ENCODE peak calls at places on chromosomes 16 and 17, in eight cellular contexts. One of them, this sample, is unnamed.

GRCh38 chr17:39736319-39737165 is 1.2 kb upstream of the GRB7 start:
- DNase-seq in DND-41: no peak
- DNase-seq in keratinocyte: no peak
- DNase-seq in IMR-90: no peak
- DNase-seq in HCT116: peak; percentile 47
- DNase-seq in SK-N-SH: no peak
- DNase-seq in mammary epithelial cell: peak; percentile 17
- DNase-seq in PC-3: peak; percentile 50
- DNase-seq in this sample: no peak

GRCh38 chr17:1759529-1759928 is 2.3 kb upstream of the SERPINF1 start:
- DNase-seq in DND-41: no peak
- DNase-seq in keratinocyte: no peak
- DNase-seq in IMR-90: no peak
- DNase-seq in HCT116: no peak
- DNase-seq in SK-N-SH: no peak
- DNase-seq in mammary epithelial cell: peak; percentile 73
- DNase-seq in PC-3: peak; percentile 53
- DNase-seq in this sample: no peak

GRCh38 chr16:24036038-24036543 is 200.3 kb downstream of the PRKCB start:
- DNase-seq in DND-41: no peak
- DNase-seq in keratinocyte: no peak
- DNase-seq in IMR-90: no peak
- DNase-seq in HCT116: no peak
- DNase-seq in SK-N-SH: no peak
- DNase-seq in mammary epithelial cell: no peak
- DNase-seq in PC-3: no peak
- DNase-seq in this sample: no peak

GRCh38 chr17:73420897-73421296 is 109.1 kb upstream of the CDC42EP4 start:
- DNase-seq in DND-41: no peak
- DNase-seq in keratinocyte: peak; percentile 93
- DNase-seq in IMR-90: peak; percentile 9
- DNase-seq in HCT116: peak; percentile 77
- DNase-seq in SK-N-SH: peak; percentile 68
- DNase-seq in mammary epithelial cell: peak; percentile 83
- DNase-seq in PC-3: peak; percentile 99
- DNase-seq in this sample: no peak

GRCh38 chr17:60193482-60193881 is 43.7 kb downstream of the CA4 start:
- DNase-seq in DND-41: no peak
- DNase-seq in keratinocyte: no peak
- DNase-seq in IMR-90: no peak
- DNase-seq in HCT116: no peak
- DNase-seq in SK-N-SH: no peak
- DNase-seq in mammary epithelial cell: no peak
- DNase-seq in PC-3: no peak
- DNase-seq in this sample: no peak

GRCh38 chr16:81353895-81354294 is 39.1 kb downstream of the GAN start:
- DNase-seq in DND-41: no peak
- DNase-seq in keratinocyte: no peak
- DNase-seq in IMR-90: no peak
- DNase-seq in HCT116: no peak
- DNase-seq in SK-N-SH: no peak
- DNase-seq in mammary epithelial cell: no peak
- DNase-seq in PC-3: no peak
- DNase-seq in this sample: no peak

GRCh38 chr16:10521681-10522274 is 58.6 kb downstream of the EMP2 start:
- DNase-seq in DND-41: peak; percentile 40
- DNase-seq in keratinocyte: no peak
- DNase-seq in IMR-90: peak; percentile 68
- DNase-seq in HCT116: peak; percentile 42
- DNase-seq in SK-N-SH: peak; percentile 75
- DNase-seq in mammary epithelial cell: peak; percentile 45
- DNase-seq in PC-3: peak; percentile 38
- DNase-seq in this sample: peak; percentile 45

GRCh38 chr16:27326738-27327585 is 13.2 kb downstream of the IL4R start:
- DNase-seq in DND-41: peak; percentile 77
- DNase-seq in keratinocyte: peak; percentile 44
- DNase-seq in IMR-90: peak; percentile 97
- DNase-seq in HCT116: peak; percentile 68
- DNase-seq in SK-N-SH: peak; percentile 40
- DNase-seq in mammary epithelial cell: peak; percentile 96
- DNase-seq in PC-3: peak; percentile 88
- DNase-seq in this sample: peak; percentile 98

GRCh38 chr16:68749424-68749823 is 12.3 kb downstream of the CDH1 start:
- DNase-seq in DND-41: no peak
- DNase-seq in keratinocyte: no peak
- DNase-seq in IMR-90: no peak
- DNase-seq in HCT116: no peak
- DNase-seq in SK-N-SH: no peak
- DNase-seq in mammary epithelial cell: no peak
- DNase-seq in PC-3: no peak
- DNase-seq in this sample: no peak

GRCh38 chr16:87652799-87653198 is 50.5 kb downstream of the JPH3 start:
- DNase-seq in DND-41: no peak
- DNase-seq in keratinocyte: no peak
- DNase-seq in IMR-90: no peak
- DNase-seq in HCT116: no peak
- DNase-seq in SK-N-SH: no peak
- DNase-seq in mammary epithelial cell: no peak
- DNase-seq in PC-3: no peak
- DNase-seq in this sample: no peak

GRCh38 chr17:66405836-66406679 is 103.6 kb downstream of the PRKCA start:
- DNase-seq in DND-41: no peak
- DNase-seq in keratinocyte: no peak
- DNase-seq in IMR-90: no peak
- DNase-seq in HCT116: no peak
- DNase-seq in SK-N-SH: peak; percentile 64
- DNase-seq in mammary epithelial cell: no peak
- DNase-seq in PC-3: no peak
- DNase-seq in this sample: no peak

GRCh38 chr16:70429888-70430666 is 8.8 kb downstream of the ST3GAL2 start:
- DNase-seq in DND-41: no peak
- DNase-seq in keratinocyte: no peak
- DNase-seq in IMR-90: no peak
- DNase-seq in HCT116: no peak
- DNase-seq in SK-N-SH: no peak
- DNase-seq in mammary epithelial cell: no peak
- DNase-seq in PC-3: no peak
- DNase-seq in this sample: no peak

GRCh38 chr16:22424161-22424937 is 49.9 kb upstream of the CDR2 start:
- DNase-seq in DND-41: no peak
- DNase-seq in keratinocyte: no peak
- DNase-seq in IMR-90: no peak
- DNase-seq in HCT116: no peak
- DNase-seq in SK-N-SH: no peak
- DNase-seq in mammary epithelial cell: no peak
- DNase-seq in PC-3: no peak
- DNase-seq in this sample: peak; percentile 27

GRCh38 chr17:81964081-81964849 is 3.3 kb upstream of the NOTUM start:
- DNase-seq in DND-41: no peak
- DNase-seq in keratinocyte: no peak
- DNase-seq in IMR-90: no peak
- DNase-seq in HCT116: no peak
- DNase-seq in SK-N-SH: no peak
- DNase-seq in mammary epithelial cell: no peak
- DNase-seq in PC-3: no peak
- DNase-seq in this sample: no peak

GRCh38 chr16:1324286-1324826 is 9.1 kb upstream of the BAIAP3 start:
- DNase-seq in DND-41: no peak
- DNase-seq in keratinocyte: no peak
- DNase-seq in IMR-90: no peak
- DNase-seq in HCT116: no peak
- DNase-seq in SK-N-SH: no peak
- DNase-seq in mammary epithelial cell: no peak
- DNase-seq in PC-3: no peak
- DNase-seq in this sample: no peak

GRCh38 chr17:27553019-27553511 is 77.9 kb upstream of the LGALS9 start:
- DNase-seq in DND-41: no peak
- DNase-seq in keratinocyte: no peak
- DNase-seq in IMR-90: no peak
- DNase-seq in HCT116: no peak
- DNase-seq in SK-N-SH: no peak
- DNase-seq in mammary epithelial cell: peak; percentile 40
- DNase-seq in PC-3: peak; percentile 25
- DNase-seq in this sample: no peak

GRCh38 chr17:67718325-67718941 is 697 bp downstream of the NOL11 start:
- DNase-seq in DND-41: peak; percentile 57
- DNase-seq in keratinocyte: no peak
- DNase-seq in IMR-90: peak; percentile 49
- DNase-seq in HCT116: no peak
- DNase-seq in SK-N-SH: peak; percentile 55
- DNase-seq in mammary epithelial cell: peak; percentile 56
- DNase-seq in PC-3: peak; percentile 64
- DNase-seq in this sample: peak; percentile 63

GRCh38 chr17:69609495-69610315 is 195.2 kb downstream of the MAP2K6 start:
- DNase-seq in DND-41: no peak
- DNase-seq in keratinocyte: no peak
- DNase-seq in IMR-90: peak; percentile 55
- DNase-seq in HCT116: peak; percentile 24
- DNase-seq in SK-N-SH: no peak
- DNase-seq in mammary epithelial cell: peak; percentile 28
- DNase-seq in PC-3: peak; percentile 68
- DNase-seq in this sample: peak; percentile 34

GRCh38 chr16:84091460-84091859 is 25.3 kb downstream of the MBTPS1 start:
- DNase-seq in DND-41: no peak
- DNase-seq in keratinocyte: no peak
- DNase-seq in IMR-90: no peak
- DNase-seq in HCT116: no peak
- DNase-seq in SK-N-SH: no peak
- DNase-seq in mammary epithelial cell: no peak
- DNase-seq in PC-3: no peak
- DNase-seq in this sample: no peak
- H4K20me1 ChIP-seq in DND-41: peaks cover 3% of the 10 kb centered on the region
- H4K20me1 ChIP-seq in keratinocyte: no peaks in the 10 kb centered on the region
- H4K20me1 ChIP-seq in IMR-90: peaks cover 7% of the 10 kb centered on the region
- H4K20me1 ChIP-seq in HCT116: no peaks in the 10 kb centered on the region
- H4K20me1 ChIP-seq in SK-N-SH: no peaks in the 10 kb centered on the region
- H4K20me1 ChIP-seq in mammary epithelial cell: no peaks in the 10 kb centered on the region
- H4K20me1 ChIP-seq in PC-3: no peaks in the 10 kb centered on the region
- H4K20me1 ChIP-seq in this sample: no peaks in the 10 kb centered on the region

DNA sequence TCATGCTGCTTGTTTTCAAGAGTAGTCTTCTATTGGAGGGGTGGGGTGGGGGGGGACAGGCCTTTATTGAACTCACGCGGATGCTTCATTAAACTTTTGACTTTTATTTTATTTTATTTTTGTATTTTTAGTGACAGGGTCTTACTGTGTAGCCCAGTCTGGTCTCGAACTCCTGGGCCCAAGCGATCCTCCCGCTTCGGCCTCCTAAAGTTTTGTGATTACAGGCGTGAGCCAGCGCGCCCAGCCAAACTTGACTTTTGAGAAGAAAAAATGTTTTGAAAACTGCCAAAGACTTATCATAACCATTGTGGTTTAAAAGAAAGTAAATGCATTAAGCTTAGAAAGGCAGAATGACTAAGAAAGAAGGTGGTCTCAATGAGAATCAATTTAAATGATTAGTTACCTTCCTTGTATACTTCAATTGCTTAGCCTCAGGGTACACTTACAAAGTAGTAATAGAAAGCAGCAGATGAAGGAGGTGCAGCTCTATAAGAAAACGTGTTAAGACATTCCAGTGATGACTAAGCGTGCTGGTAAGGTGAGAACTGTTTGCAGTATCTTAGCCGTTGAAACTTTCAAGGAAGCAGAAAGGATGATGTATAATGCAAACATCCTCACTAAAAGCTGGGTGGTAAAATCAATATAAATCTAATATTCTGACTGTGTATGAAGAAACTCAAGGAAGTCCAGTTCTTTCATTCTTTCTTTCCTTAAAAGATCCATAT is 1.2 kb downstream of the AP2B1 start:
- DNase-seq in DND-41: no peak
- DNase-seq in keratinocyte: peak; percentile 77
- DNase-seq in IMR-90: peak; percentile 79
- DNase-seq in HCT116: peak; percentile 73
- DNase-seq in SK-N-SH: no peak
- DNase-seq in mammary epithelial cell: peak; percentile 92
- DNase-seq in PC-3: peak; percentile 93
- DNase-seq in this sample: peak; percentile 36
- H3K9ac ChIP-seq in DND-41: peak overlapping the region; percentile 82
- H3K9ac ChIP-seq in keratinocyte: peak overlapping the region; percentile 99
- H3K9ac ChIP-seq in IMR-90: peak overlapping the region; percentile 93
- H3K9ac ChIP-seq in HCT116: peak overlapping the region; percentile 96
- H3K9ac ChIP-seq in SK-N-SH: peak overlapping the region; percentile 98
- H3K9ac ChIP-seq in mammary epithelial cell: peak overlapping the region; percentile 99
- H3K9ac ChIP-seq in PC-3: peak overlapping the region; percentile 96
- H3K9ac ChIP-seq in this sample: no peak overlapping the region

GRCh38 chr17:17732892-17733670 is 51.8 kb downstream of the RAI1 start:
- DNase-seq in DND-41: no peak
- DNase-seq in keratinocyte: no peak
- DNase-seq in IMR-90: peak; percentile 81
- DNase-seq in HCT116: no peak
- DNase-seq in SK-N-SH: no peak
- DNase-seq in mammary epithelial cell: peak; percentile 39
- DNase-seq in PC-3: peak; percentile 48
- DNase-seq in this sample: peak; percentile 92
- H4K20me1 ChIP-seq in DND-41: peaks cover 91% of the 10 kb centered on the region
- H4K20me1 ChIP-seq in keratinocyte: peaks cover 30% of the 10 kb centered on the region
- H4K20me1 ChIP-seq in IMR-90: peaks cover 93% of the 10 kb centered on the region
- H4K20me1 ChIP-seq in HCT116: no peaks in the 10 kb centered on the region
- H4K20me1 ChIP-seq in SK-N-SH: peaks cover 75% of the 10 kb centered on the region
- H4K20me1 ChIP-seq in mammary epithelial cell: no peaks in the 10 kb centered on the region
- H4K20me1 ChIP-seq in PC-3: peaks cover 17% of the 10 kb centered on the region
- H4K20me1 ChIP-seq in this sample: no peaks in the 10 kb centered on the region

GRCh38 chr17:57537524-57538410 is 207.3 kb downstream of the CCDC182 start:
- DNase-seq in DND-41: peak; percentile 78
- DNase-seq in keratinocyte: no peak
- DNase-seq in IMR-90: no peak
- DNase-seq in HCT116: no peak
- DNase-seq in SK-N-SH: peak; percentile 57
- DNase-seq in mammary epithelial cell: no peak
- DNase-seq in PC-3: no peak
- DNase-seq in this sample: no peak

GRCh38 chr17:57534863-57535651 is 210.0 kb downstream of the CCDC182 start:
- DNase-seq in DND-41: no peak
- DNase-seq in keratinocyte: no peak
- DNase-seq in IMR-90: no peak
- DNase-seq in HCT116: no peak
- DNase-seq in SK-N-SH: peak; percentile 71
- DNase-seq in mammary epithelial cell: no peak
- DNase-seq in PC-3: no peak
- DNase-seq in this sample: no peak

GRCh38 chr17:57536789-57537523 is 208.1 kb downstream of the CCDC182 start:
- DNase-seq in DND-41: no peak
- DNase-seq in keratinocyte: no peak
- DNase-seq in IMR-90: no peak
- DNase-seq in HCT116: no peak
- DNase-seq in SK-N-SH: peak; percentile 74
- DNase-seq in mammary epithelial cell: no peak
- DNase-seq in PC-3: no peak
- DNase-seq in this sample: no peak

GRCh38 chr17:57535652-57536018 is 209.5 kb downstream of the CCDC182 start:
- DNase-seq in DND-41: no peak
- DNase-seq in keratinocyte: no peak
- DNase-seq in IMR-90: no peak
- DNase-seq in HCT116: no peak
- DNase-seq in SK-N-SH: no peak
- DNase-seq in mammary epithelial cell: no peak
- DNase-seq in PC-3: no peak
- DNase-seq in this sample: no peak

DNA sequence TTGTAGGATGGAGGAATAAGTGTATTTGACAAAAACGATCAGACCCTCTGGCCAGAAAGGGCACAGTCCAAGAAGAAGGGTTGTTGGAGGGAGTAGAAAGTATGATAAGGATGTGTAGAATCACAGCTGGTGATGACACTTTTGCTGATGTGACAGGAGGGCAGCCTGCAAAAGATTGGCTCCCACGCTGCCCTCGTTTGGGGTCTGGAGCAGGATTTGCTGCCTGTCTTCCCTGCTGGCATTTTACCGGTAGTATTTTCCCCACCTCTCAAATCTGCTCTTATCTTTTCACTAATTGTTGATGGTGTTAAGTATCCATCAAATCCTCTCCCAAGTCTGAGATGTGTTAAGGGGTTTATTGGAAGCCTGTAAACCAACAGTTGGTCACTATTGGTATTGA is 208.8 kb downstream of the CCDC182 start:
- DNase-seq in DND-41: no peak
- DNase-seq in keratinocyte: no peak
- DNase-seq in IMR-90: no peak
- DNase-seq in HCT116: no peak
- DNase-seq in SK-N-SH: no peak
- DNase-seq in mammary epithelial cell: no peak
- DNase-seq in PC-3: no peak
- DNase-seq in this sample: no peak
- H3K9ac ChIP-seq in DND-41: peak overlapping the region; percentile 60
- H3K9ac ChIP-seq in keratinocyte: no peak overlapping the region
- H3K9ac ChIP-seq in IMR-90: no peak overlapping the region
- H3K9ac ChIP-seq in HCT116: no peak overlapping the region
- H3K9ac ChIP-seq in SK-N-SH: no peak overlapping the region
- H3K9ac ChIP-seq in mammary epithelial cell: no peak overlapping the region
- H3K9ac ChIP-seq in PC-3: no peak overlapping the region
- H3K9ac ChIP-seq in this sample: no peak overlapping the region